ENCODE peak calls at places on chromosomes 6 and 20, in nine cellular contexts. One of them, this sample, is unnamed.

GRCh38 chr20:6711950-6712634 is 55.4 kb upstream of the BMP2 start:
- DNase-seq in cardiac muscle cell: no peak
- DNase-seq in nephron progenitor cell: no peak
- DNase-seq in HFF-Myc: no peak
- DNase-seq in stimulated activated CD8-positive, alpha-beta memory T cell treated with anti-CD3 and anti-CD28 coated beads, Interleukin-2, amount 100 ng/mL, for 48 hours: no peak
- DNase-seq in AG09309: no peak
- DNase-seq in left colon: peak; percentile 36
- DNase-seq in ovary: no peak
- DNase-seq in IMR-90: no peak
- DNase-seq in this sample: no peak

GRCh38 chr6:44475779-44476434 is 88.4 kb downstream of the CDC5L start:
- DNase-seq in left colon: peak; percentile 63
- DNase-seq in ovary: peak; percentile 75
- DNase-seq in AG09309: no peak
- DNase-seq in cardiac muscle cell: peak; percentile 89
- DNase-seq in nephron progenitor cell: peak; percentile 90
- DNase-seq in IMR-90: peak; percentile 65
- DNase-seq in stimulated activated CD8-positive, alpha-beta memory T cell treated with anti-CD3 and anti-CD28 coated beads, Interleukin-2, amount 100 ng/mL, for 48 hours: peak; percentile 57
- DNase-seq in HFF-Myc: no peak
- DNase-seq in this sample: peak; percentile 79

GRCh38 chr6:18155864-18156396 is 708 bp downstream of the KDM1B start:
- DNase-seq in ovary: peak; percentile 28
- DNase-seq in IMR-90: peak; percentile 27
- DNase-seq in nephron progenitor cell: peak; percentile 36
- DNase-seq in left colon: peak; percentile 89
- DNase-seq in cardiac muscle cell: peak; percentile 62
- DNase-seq in AG09309: no peak
- DNase-seq in stimulated activated CD8-positive, alpha-beta memory T cell treated with anti-CD3 and anti-CD28 coated beads, Interleukin-2, amount 100 ng/mL, for 48 hours: peak; percentile 8
- DNase-seq in HFF-Myc: no peak
- DNase-seq in this sample: peak; percentile 46

GRCh38 chr20:61507778-61508177 is 255.7 kb downstream of the CDH4 start:
- DNase-seq in ovary: no peak
- DNase-seq in cardiac muscle cell: no peak
- DNase-seq in left colon: no peak
- DNase-seq in stimulated activated CD8-positive, alpha-beta memory T cell treated with anti-CD3 and anti-CD28 coated beads, Interleukin-2, amount 100 ng/mL, for 48 hours: no peak
- DNase-seq in nephron progenitor cell: no peak
- DNase-seq in HFF-Myc: no peak
- DNase-seq in IMR-90: no peak
- DNase-seq in AG09309: no peak
- DNase-seq in this sample: no peak

GRCh38 chr6:154509421-154510143 is 903 bp downstream of the CNKSR3 start:
- DNase-seq in HFF-Myc: no peak
- DNase-seq in ovary: peak; percentile 44
- DNase-seq in nephron progenitor cell: peak; percentile 54
- DNase-seq in IMR-90: no peak
- DNase-seq in AG09309: no peak
- DNase-seq in stimulated activated CD8-positive, alpha-beta memory T cell treated with anti-CD3 and anti-CD28 coated beads, Interleukin-2, amount 100 ng/mL, for 48 hours: no peak
- DNase-seq in cardiac muscle cell: peak; percentile 63
- DNase-seq in left colon: peak; percentile 44
- DNase-seq in this sample: peak; percentile 48

GRCh38 chr6:98014791-98015201 is 731.8 kb upstream of the MMS22L start:
- DNase-seq in nephron progenitor cell: no peak
- DNase-seq in cardiac muscle cell: no peak
- DNase-seq in IMR-90: no peak
- DNase-seq in HFF-Myc: no peak
- DNase-seq in AG09309: no peak
- DNase-seq in ovary: no peak
- DNase-seq in stimulated activated CD8-positive, alpha-beta memory T cell treated with anti-CD3 and anti-CD28 coated beads, Interleukin-2, amount 100 ng/mL, for 48 hours: no peak
- DNase-seq in left colon: no peak
- DNase-seq in this sample: no peak

GRCh38 chr6:137258170-137258569 is 39.0 kb upstream of the IFNGR1 start:
- DNase-seq in cardiac muscle cell: no peak
- DNase-seq in nephron progenitor cell: no peak
- DNase-seq in ovary: no peak
- DNase-seq in stimulated activated CD8-positive, alpha-beta memory T cell treated with anti-CD3 and anti-CD28 coated beads, Interleukin-2, amount 100 ng/mL, for 48 hours: no peak
- DNase-seq in left colon: no peak
- DNase-seq in HFF-Myc: no peak
- DNase-seq in AG09309: no peak
- DNase-seq in IMR-90: no peak
- DNase-seq in this sample: no peak

GRCh38 chr6:149452062-149452939 is 32.5 kb downstream of the ZC3H12D start:
- DNase-seq in nephron progenitor cell: no peak
- DNase-seq in ovary: no peak
- DNase-seq in left colon: no peak
- DNase-seq in IMR-90: no peak
- DNase-seq in stimulated activated CD8-positive, alpha-beta memory T cell treated with anti-CD3 and anti-CD28 coated beads, Interleukin-2, amount 100 ng/mL, for 48 hours: no peak
- DNase-seq in cardiac muscle cell: no peak
- DNase-seq in AG09309: no peak
- DNase-seq in HFF-Myc: no peak
- DNase-seq in this sample: no peak

GRCh38 chr6:107361568-107362270 is 97.6 kb downstream of the PDSS2 start:
- DNase-seq in nephron progenitor cell: no peak
- DNase-seq in left colon: no peak
- DNase-seq in cardiac muscle cell: peak; percentile 2
- DNase-seq in IMR-90: peak; percentile 82
- DNase-seq in ovary: no peak
- DNase-seq in stimulated activated CD8-positive, alpha-beta memory T cell treated with anti-CD3 and anti-CD28 coated beads, Interleukin-2, amount 100 ng/mL, for 48 hours: no peak
- DNase-seq in HFF-Myc: no peak
- DNase-seq in AG09309: peak; percentile 31
- DNase-seq in this sample: no peak

GRCh38 chr6:2026133-2026532 is 219.3 kb downstream of the GMDS start:
- DNase-seq in left colon: no peak
- DNase-seq in ovary: no peak
- DNase-seq in cardiac muscle cell: no peak
- DNase-seq in AG09309: no peak
- DNase-seq in nephron progenitor cell: no peak
- DNase-seq in IMR-90: no peak
- DNase-seq in HFF-Myc: no peak
- DNase-seq in stimulated activated CD8-positive, alpha-beta memory T cell treated with anti-CD3 and anti-CD28 coated beads, Interleukin-2, amount 100 ng/mL, for 48 hours: no peak
- DNase-seq in this sample: no peak

GRCh38 chr6:43386492-43386891 is 17.0 kb upstream of the ZNF318 start:
- DNase-seq in stimulated activated CD8-positive, alpha-beta memory T cell treated with anti-CD3 and anti-CD28 coated beads, Interleukin-2, amount 100 ng/mL, for 48 hours: no peak
- DNase-seq in IMR-90: peak; percentile 25
- DNase-seq in ovary: no peak
- DNase-seq in AG09309: no peak
- DNase-seq in cardiac muscle cell: no peak
- DNase-seq in HFF-Myc: no peak
- DNase-seq in nephron progenitor cell: no peak
- DNase-seq in left colon: no peak
- DNase-seq in this sample: no peak

GRCh38 chr20:7010584-7010983 is 243.1 kb downstream of the BMP2 start:
- DNase-seq in AG09309: no peak
- DNase-seq in cardiac muscle cell: no peak
- DNase-seq in nephron progenitor cell: no peak
- DNase-seq in stimulated activated CD8-positive, alpha-beta memory T cell treated with anti-CD3 and anti-CD28 coated beads, Interleukin-2, amount 100 ng/mL, for 48 hours: no peak
- DNase-seq in left colon: no peak
- DNase-seq in ovary: no peak
- DNase-seq in HFF-Myc: no peak
- DNase-seq in IMR-90: no peak
- DNase-seq in this sample: no peak

GRCh38 chr20:4925842-4926530 is 75.3 kb downstream of the SLC23A2 start:
- DNase-seq in stimulated activated CD8-positive, alpha-beta memory T cell treated with anti-CD3 and anti-CD28 coated beads, Interleukin-2, amount 100 ng/mL, for 48 hours: no peak
- DNase-seq in nephron progenitor cell: no peak
- DNase-seq in AG09309: no peak
- DNase-seq in left colon: peak; percentile 72
- DNase-seq in HFF-Myc: no peak
- DNase-seq in cardiac muscle cell: no peak
- DNase-seq in ovary: peak; percentile 53
- DNase-seq in IMR-90: peak; percentile 77
- DNase-seq in this sample: no peak

GRCh38 chr6:169857343-169858292 is 106.2 kb downstream of the ERMARD start:
- DNase-seq in cardiac muscle cell: no peak
- DNase-seq in HFF-Myc: no peak
- DNase-seq in stimulated activated CD8-positive, alpha-beta memory T cell treated with anti-CD3 and anti-CD28 coated beads, Interleukin-2, amount 100 ng/mL, for 48 hours: no peak
- DNase-seq in AG09309: no peak
- DNase-seq in ovary: no peak
- DNase-seq in left colon: no peak
- DNase-seq in IMR-90: no peak
- DNase-seq in nephron progenitor cell: no peak
- DNase-seq in this sample: no peak

GRCh38 chr6:124655856-124656255 is 306.4 kb upstream of the RNF217 start:
- DNase-seq in left colon: no peak
- DNase-seq in nephron progenitor cell: no peak
- DNase-seq in stimulated activated CD8-positive, alpha-beta memory T cell treated with anti-CD3 and anti-CD28 coated beads, Interleukin-2, amount 100 ng/mL, for 48 hours: no peak
- DNase-seq in IMR-90: no peak
- DNase-seq in cardiac muscle cell: no peak
- DNase-seq in HFF-Myc: no peak
- DNase-seq in AG09309: no peak
- DNase-seq in ovary: no peak
- DNase-seq in this sample: no peak

GRCh38 chr6:43916924-43917877 is 147.2 kb downstream of the VEGFA start:
- DNase-seq in nephron progenitor cell: no peak
- DNase-seq in cardiac muscle cell: no peak
- DNase-seq in IMR-90: peak; percentile 51
- DNase-seq in ovary: peak; percentile 32
- DNase-seq in left colon: peak; percentile 89
- DNase-seq in AG09309: peak; percentile 88
- DNase-seq in stimulated activated CD8-positive, alpha-beta memory T cell treated with anti-CD3 and anti-CD28 coated beads, Interleukin-2, amount 100 ng/mL, for 48 hours: no peak
- DNase-seq in HFF-Myc: no peak
- DNase-seq in this sample: peak; percentile 62

GRCh38 chr6:72589096-72589495 is 32.8 kb upstream of the KCNQ5 start:
- DNase-seq in IMR-90: peak; percentile 11
- DNase-seq in HFF-Myc: no peak
- DNase-seq in left colon: no peak
- DNase-seq in cardiac muscle cell: no peak
- DNase-seq in nephron progenitor cell: no peak
- DNase-seq in AG09309: no peak
- DNase-seq in stimulated activated CD8-positive, alpha-beta memory T cell treated with anti-CD3 and anti-CD28 coated beads, Interleukin-2, amount 100 ng/mL, for 48 hours: no peak
- DNase-seq in ovary: no peak
- DNase-seq in this sample: no peak

GRCh38 chr20:57589728-57590484 is 29.0 kb downstream of the PCK1 start:
- DNase-seq in left colon: peak; percentile 82
- DNase-seq in HFF-Myc: no peak
- DNase-seq in IMR-90: no peak
- DNase-seq in nephron progenitor cell: no peak
- DNase-seq in stimulated activated CD8-positive, alpha-beta memory T cell treated with anti-CD3 and anti-CD28 coated beads, Interleukin-2, amount 100 ng/mL, for 48 hours: no peak
- DNase-seq in AG09309: no peak
- DNase-seq in ovary: no peak
- DNase-seq in cardiac muscle cell: no peak
- DNase-seq in this sample: no peak

GRCh38 chr6:113031591-113031990 is 684.5 kb downstream of the RFPL4B start:
- DNase-seq in cardiac muscle cell: peak; percentile 14
- DNase-seq in AG09309: no peak
- DNase-seq in HFF-Myc: no peak
- DNase-seq in left colon: no peak
- DNase-seq in stimulated activated CD8-positive, alpha-beta memory T cell treated with anti-CD3 and anti-CD28 coated beads, Interleukin-2, amount 100 ng/mL, for 48 hours: no peak
- DNase-seq in ovary: no peak
- DNase-seq in nephron progenitor cell: no peak
- DNase-seq in IMR-90: no peak
- DNase-seq in this sample: no peak

GRCh38 chr6:42315991-42316378 is 98.3 kb upstream of the MRPS10 start:
- DNase-seq in stimulated activated CD8-positive, alpha-beta memory T cell treated with anti-CD3 and anti-CD28 coated beads, Interleukin-2, amount 100 ng/mL, for 48 hours: no peak
- DNase-seq in HFF-Myc: peak; percentile 93
- DNase-seq in AG09309: peak; percentile 65
- DNase-seq in nephron progenitor cell: no peak
- DNase-seq in ovary: no peak
- DNase-seq in cardiac muscle cell: no peak
- DNase-seq in left colon: peak; percentile 26
- DNase-seq in IMR-90: peak; percentile 99
- DNase-seq in this sample: no peak

GRCh38 chr20:43938932-43939761 is 24.5 kb downstream of the TOX2 start:
- DNase-seq in AG09309: peak; percentile 100
- DNase-seq in IMR-90: peak; percentile 100
- DNase-seq in nephron progenitor cell: no peak
- DNase-seq in cardiac muscle cell: no peak
- DNase-seq in HFF-Myc: peak; percentile 78
- DNase-seq in stimulated activated CD8-positive, alpha-beta memory T cell treated with anti-CD3 and anti-CD28 coated beads, Interleukin-2, amount 100 ng/mL, for 48 hours: no peak
- DNase-seq in ovary: no peak
- DNase-seq in left colon: peak; percentile 59
- DNase-seq in this sample: no peak

GRCh38 chr6:91786474-91787184 is 1199.8 kb upstream of the MAP3K7 start:
- DNase-seq in IMR-90: no peak
- DNase-seq in ovary: no peak
- DNase-seq in AG09309: no peak
- DNase-seq in nephron progenitor cell: no peak
- DNase-seq in stimulated activated CD8-positive, alpha-beta memory T cell treated with anti-CD3 and anti-CD28 coated beads, Interleukin-2, amount 100 ng/mL, for 48 hours: no peak
- DNase-seq in left colon: no peak
- DNase-seq in cardiac muscle cell: no peak
- DNase-seq in HFF-Myc: no peak
- DNase-seq in this sample: no peak

GRCh38 chr20:11716239-11716944 is 201.3 kb upstream of the BTBD3 start:
- DNase-seq in stimulated activated CD8-positive, alpha-beta memory T cell treated with anti-CD3 and anti-CD28 coated beads, Interleukin-2, amount 100 ng/mL, for 48 hours: no peak
- DNase-seq in IMR-90: peak; percentile 90
- DNase-seq in ovary: no peak
- DNase-seq in HFF-Myc: peak; percentile 40
- DNase-seq in AG09309: peak; percentile 40
- DNase-seq in left colon: no peak
- DNase-seq in nephron progenitor cell: peak; percentile 10
- DNase-seq in cardiac muscle cell: peak; percentile 28
- DNase-seq in this sample: peak; percentile 15

GRCh38 chr6:150600302-150601017 is 775 bp downstream of the PLEKHG1 start:
- DNase-seq in stimulated activated CD8-positive, alpha-beta memory T cell treated with anti-CD3 and anti-CD28 coated beads, Interleukin-2, amount 100 ng/mL, for 48 hours: peak; percentile 40
- DNase-seq in AG09309: peak; percentile 3
- DNase-seq in left colon: peak; percentile 80
- DNase-seq in HFF-Myc: peak; percentile 52
- DNase-seq in IMR-90: peak; percentile 26
- DNase-seq in nephron progenitor cell: peak; percentile 71
- DNase-seq in cardiac muscle cell: peak; percentile 86
- DNase-seq in ovary: peak; percentile 46
- DNase-seq in this sample: peak; percentile 40

GRCh38 chr6:14664616-14665315 is 547.2 kb downstream of the CD83 start:
- DNase-seq in nephron progenitor cell: no peak
- DNase-seq in cardiac muscle cell: no peak
- DNase-seq in AG09309: no peak
- DNase-seq in HFF-Myc: no peak
- DNase-seq in IMR-90: no peak
- DNase-seq in left colon: no peak
- DNase-seq in ovary: no peak
- DNase-seq in stimulated activated CD8-positive, alpha-beta memory T cell treated with anti-CD3 and anti-CD28 coated beads, Interleukin-2, amount 100 ng/mL, for 48 hours: no peak
- DNase-seq in this sample: peak; percentile 41